ENCODE peak calls at places on chromosomes 6 and 20, in seven cellular contexts. H is NCI-H524, T is PC-3, O is thyroid gland, R is T-cell, U is HT-29, E is T47D. I is an unnamed sample.

GRCh38 chr6:133241901-133242760 is 974 bp downstream of the EYA4 start:
- DNase-seq in H (peak), T (no peak), O (peak), R (no peak), U (no peak), E (no peak), I (peak)

GRCh38 chr20:59482581-59483187 is 121.7 kb upstream of the PHACTR3 start:
- DNase-seq in H (no peak), T (no peak), O (no peak), R (no peak), U (no peak), E (no peak), I (peak)

GRCh38 chr6:36962874-36963273 is 8.3 kb downstream of the PI16 start:
- DNase-seq in H (peak), T (no peak), O (no peak), R (peak), U (peak), E (no peak), I (peak)

GRCh38 chr6:89745728-89746127 is 73.9 kb downstream of the MDN1 start:
- DNase-seq in H (no peak), T (no peak), O (no peak), R (no peak), U (no peak), E (no peak), I (no peak)

GRCh38 chr6:16305246-16305725 is 66.9 kb downstream of the GMPR start:
- DNase-seq in H (no peak), T (no peak), O (no peak), R (no peak), U (no peak), E (no peak), I (no peak)

GRCh38 chr6:110881929-110882629 is 7.5 kb downstream of the AMD1 start:
- DNase-seq in H (no peak), T (no peak), O (no peak), R (no peak), U (no peak), E (no peak), I (no peak)

GRCh38 chr6:160102399-160102798 is 19.2 kb upstream of the SLC22A1 start:
- DNase-seq in H (no peak), T (no peak), O (no peak), R (no peak), U (no peak), E (no peak), I (no peak)

GRCh38 chr6:164151161-164151728 is 736.7 kb downstream of the QKI start:
- DNase-seq in H (no peak), T (no peak), O (peak), R (no peak), U (no peak), E (no peak), I (peak)

GRCh38 chr20:23444859-23445258 is 5.4 kb downstream of the CSTL1 start:
- DNase-seq in H (no peak), T (no peak), O (no peak), R (no peak), U (no peak), E (no peak), I (no peak)

GRCh38 chr6:21523652-21524051 is 69.9 kb upstream of the SOX4 start:
- DNase-seq in H (no peak), T (no peak), O (no peak), R (no peak), U (no peak), E (no peak), I (no peak)

GRCh38 chr6:146915671-146916127 is 288.5 kb upstream of the STXBP5 start:
- DNase-seq in H (no peak), T (peak), O (no peak), R (no peak), U (no peak), E (no peak), I (peak)

GRCh38 chr6:165059032-165059431 is 250.4 kb downstream of the C6orf118 start:
- DNase-seq in H (no peak), T (peak), O (no peak), R (no peak), U (peak), E (no peak), I (no peak)

GRCh38 chr20:57656821-57657536 is 36.8 kb upstream of the ZBP1 start:
- DNase-seq in H (no peak), T (no peak), O (no peak), R (no peak), U (no peak), E (no peak), I (no peak)

GRCh38 chr6:7461416-7461815 is 71.8 kb downstream of the RIOK1 start:
- DNase-seq in H (no peak), T (no peak), O (no peak), R (no peak), U (no peak), E (no peak), I (no peak)

GRCh38 chr20:5654557-5654956 is 95.6 kb upstream of the SHLD1 start:
- DNase-seq in H (no peak), T (peak), O (no peak), R (no peak), U (peak), E (no peak), I (peak)

GRCh38 chr6:38495511-38495910 is 144.2 kb downstream of the BTBD9 start:
- DNase-seq in H (peak), T (no peak), O (no peak), R (no peak), U (no peak), E (no peak), I (no peak)

GRCh38 chr6:116246089-116246488 is 7.8 kb downstream of the TSPYL4 start:
- DNase-seq in H (no peak), T (no peak), O (no peak), R (no peak), U (no peak), E (no peak), I (no peak)

GRCh38 chr6:106273087-106273486 is 52.5 kb downstream of the ATG5 start:
- DNase-seq in H (no peak), T (no peak), O (no peak), R (no peak), U (no peak), E (no peak), I (no peak)

GRCh38 chr6:51450248-51450957 is 631.7 kb downstream of the TFAP2B start:
- DNase-seq in H (no peak), T (no peak), O (no peak), R (no peak), U (no peak), E (no peak), I (no peak)

GRCh38 chr6:18362058-18362561 is 25.0 kb upstream of the RNF144B start:
- DNase-seq in H (no peak), T (peak), O (no peak), R (no peak), U (no peak), E (no peak), I (no peak)

GRCh38 chr6:97215157-97215769 is 67.8 kb downstream of the MMS22L start:
- DNase-seq in H (peak), T (peak), O (peak), R (no peak), U (peak), E (no peak), I (peak)

GRCh38 chr6:90219168-90219985 is 77.3 kb downstream of the BACH2 start:
- DNase-seq in H (peak), T (peak), O (peak), R (no peak), U (peak), E (no peak), I (no peak)

GRCh38 chr6:166862287-166862977 is 93.9 kb downstream of the RNASET2 start:
- DNase-seq in H (peak), T (no peak), O (peak), R (peak), U (no peak), E (peak), I (no peak)

GRCh38 chr6:107731422-107732319 is 92.4 kb downstream of the SCML4 start:
- DNase-seq in H (no peak), T (no peak), O (no peak), R (no peak), U (no peak), E (no peak), I (no peak)

GRCh38 chr6:162377735-162378134 is 349.8 kb downstream of the PRKN start:
- DNase-seq in H (no peak), T (no peak), O (no peak), R (no peak), U (no peak), E (no peak), I (no peak)

GRCh38 chr20:23637282-23638221 is at the start of gene CST3:
- DNase-seq in H (peak), T (peak), O (peak), R (no peak), U (peak), E (peak), I (peak)

GRCh38 chr6:165805604-165806003 is 142.6 kb upstream of the PDE10A start:
- DNase-seq in H (no peak), T (no peak), O (no peak), R (no peak), U (no peak), E (no peak), I (no peak)

GRCh38 chr6:5984150-5985089 is 22.3 kb downstream of the NRN1 start:
- DNase-seq in H (no peak), T (no peak), O (no peak), R (no peak), U (no peak), E (no peak), I (no peak)

GRCh38 chr6:66930559-66931290 is 1223.7 kb upstream of the EYS start:
- DNase-seq in H (no peak), T (peak), O (no peak), R (no peak), U (no peak), E (no peak), I (no peak)

GRCh38 chr6:44057931-44058616 is 69.2 kb downstream of the MRPL14 start:
- DNase-seq in H (no peak), T (peak), O (no peak), R (no peak), U (no peak), E (no peak), I (no peak)

GRCh38 chr6:56729719-56730118 is 87.0 kb upstream of the DST start:
- DNase-seq in H (no peak), T (peak), O (no peak), R (no peak), U (no peak), E (no peak), I (no peak)

GRCh38 chr6:74256387-74257180 is 560.6 kb downstream of the CD109 start:
- DNase-seq in H (no peak), T (no peak), O (no peak), R (no peak), U (peak), E (no peak), I (no peak)

GRCh38 chr6:37620519-37620918 is 77.2 kb downstream of the MDGA1 start:
- DNase-seq in H (no peak), T (no peak), O (no peak), R (no peak), U (peak), E (no peak), I (no peak)

GRCh38 chr6:14925627-14926026 is 320.2 kb upstream of the JARID2 start:
- DNase-seq in H (no peak), T (peak), O (no peak), R (no peak), U (no peak), E (no peak), I (peak)

GRCh38 chr6:81895511-81896185 is 143.2 kb upstream of the TENT5A start:
- DNase-seq in H (no peak), T (peak), O (no peak), R (no peak), U (no peak), E (no peak), I (peak)

GRCh38 chr6:17585766-17586502 is 14.2 kb upstream of the FAM8A1 start:
- DNase-seq in H (peak), T (peak), O (peak), R (no peak), U (peak), E (no peak), I (peak)

GRCh38 chr6:15073344-15073789 is 172.5 kb upstream of the JARID2 start:
- DNase-seq in H (peak), T (peak), O (no peak), R (no peak), U (no peak), E (no peak), I (no peak)

GRCh38 chr6:36414481-36414880 is 27.0 kb upstream of the ETV7 start:
- DNase-seq in H (no peak), T (no peak), O (no peak), R (no peak), U (no peak), E (no peak), I (no peak)

GRCh38 chr20:35954907-35955251 is 577 bp upstream of the SCAND1 start:
- DNase-seq in H (peak), T (peak), O (no peak), R (peak), U (peak), E (peak), I (peak)